ENCODE peak calls at places on chromosomes 6 and 20, in six cellular contexts. J, Z, T, C, Y and U are unnamed samples.

GRCh38 chr6:143516700-143517446 is 5.4 kb upstream of the FUCA2 start:
- DNase-seq in J (no peak), Z (no peak), T (no peak), C (no peak), Y (no peak), U (no peak)

GRCh38 chr6:52594216-52594615 is 17.4 kb upstream of the TRAM2 start:
- DNase-seq in J (no peak), Z (no peak), T (no peak), C (no peak), Y (no peak), U (no peak)

GRCh38 chr6:120994573-120994967 is 339.7 kb downstream of the TBC1D32 start:
- DNase-seq in J (peak; percentile 2), Z (no peak), T (no peak), C (no peak), Y (no peak), U (no peak)

GRCh38 chr20:8255945-8256632 is 124.0 kb downstream of the PLCB1 start:
- DNase-seq in J (peak; percentile 13), Z (no peak), T (no peak), C (no peak), Y (no peak), U (no peak)

GRCh38 chr6:160973311-160973710 is 18.3 kb upstream of the MAP3K4 start:
- DNase-seq in J (peak; percentile 32), Z (no peak), T (no peak), C (no peak), Y (no peak), U (no peak)

GRCh38 chr6:110320307-110320706 is 37.8 kb downstream of the METTL24 start:
- DNase-seq in J (no peak), Z (no peak), T (no peak), C (no peak), Y (no peak), U (no peak)

GRCh38 chr6:32950010-32950409 is 2.9 kb downstream of the HLA-DMA start:
- DNase-seq in J (no peak), Z (no peak), T (no peak), C (no peak), Y (no peak), U (no peak)

GRCh38 chr20:36991708-36992107 is 40.2 kb upstream of the SAMHD1 start:
- DNase-seq in J (no peak), Z (no peak), T (no peak), C (no peak), Y (no peak), U (no peak)

GRCh38 chr6:132974122-132974521 is 159.8 kb downstream of the RPS12 start:
- DNase-seq in J (no peak), Z (no peak), T (no peak), C (no peak), Y (no peak), U (no peak)

GRCh38 chr6:52312461-52312860 is 27.9 kb upstream of the MCM3 start:
- DNase-seq in J (no peak), Z (no peak), T (no peak), C (no peak), Y (no peak), U (no peak)

GRCh38 chr6:3162565-3163247 is 5.4 kb upstream of the TUBB2A start:
- DNase-seq in J (peak; percentile 71), Z (no peak), T (peak; percentile 83), C (peak; percentile 89), Y (peak; percentile 89), U (peak; percentile 77)
- TF ChIP-seq CTCF in J (peak; percentile 9), Z (no peak), T (peak; percentile 21), C (no peak), Y (no peak), U (no peak)

DNA sequence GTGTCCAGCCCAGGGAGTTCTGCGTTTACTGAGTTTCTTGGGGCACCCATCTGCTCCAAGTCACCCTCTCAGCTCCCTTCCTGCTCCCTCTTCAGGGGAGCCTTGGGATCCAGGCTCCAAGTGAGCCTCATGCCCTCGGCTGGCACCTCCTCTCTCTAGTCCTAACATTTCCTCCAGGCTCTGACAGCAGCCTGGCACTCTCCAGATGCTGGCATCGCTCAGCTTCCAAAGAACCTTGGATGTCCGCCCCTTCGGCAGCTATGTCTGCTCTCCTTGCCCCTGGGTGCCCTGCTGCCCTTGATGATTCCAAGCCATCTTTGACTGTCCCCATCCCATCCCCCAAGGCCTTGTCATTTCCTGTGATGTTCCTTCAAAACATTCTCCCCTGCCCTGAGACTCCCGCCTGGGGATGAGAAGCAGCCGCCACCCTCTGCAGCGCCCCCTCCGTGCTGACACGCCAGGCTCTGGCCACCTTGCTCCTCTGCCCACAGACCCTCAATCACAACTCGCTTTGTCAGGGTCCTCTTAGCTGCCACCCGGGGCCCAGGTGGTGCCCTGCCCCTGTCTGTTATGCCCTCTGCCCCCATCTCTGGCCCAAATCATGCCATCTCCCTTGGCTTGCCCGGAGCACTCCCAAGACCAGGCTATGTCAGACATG is 6.6 kb upstream of the GFRA4 start:
- DNase-seq in J (no peak), Z (no peak), T (no peak), C (no peak), Y (no peak), U (no peak)
- TF ChIP-seq CTCF in J (no peak), Z (no peak), T (no peak), C (peak; percentile 27), Y (no peak), U (no peak)

GRCh38 chr6:36320475-36320874 is 16.2 kb downstream of the BNIP5 start:
- DNase-seq in J (no peak), Z (no peak), T (no peak), C (no peak), Y (no peak), U (no peak)
- TF ChIP-seq CTCF in J (no peak), Z (no peak), T (no peak), C (no peak), Y (no peak), U (no peak)

GRCh38 chr6:82372656-82373055 is 9.0 kb downstream of the TPBG start:
- DNase-seq in J (peak; percentile 54), Z (no peak), T (no peak), C (no peak), Y (no peak), U (no peak)

GRCh38 chr6:82370788-82371187 is 7.2 kb downstream of the TPBG start:
- DNase-seq in J (no peak), Z (no peak), T (no peak), C (peak; percentile 32), Y (no peak), U (no peak)

GRCh38 chr6:82371799-82372508 is 8.3 kb downstream of the TPBG start:
- DNase-seq in J (peak; percentile 69), Z (no peak), T (no peak), C (no peak), Y (no peak), U (no peak)

GRCh38 chr6:82376636-82377035 is 13.0 kb downstream of the TPBG start:
- DNase-seq in J (no peak), Z (no peak), T (no peak), C (peak; percentile 13), Y (no peak), U (no peak)

DNA sequence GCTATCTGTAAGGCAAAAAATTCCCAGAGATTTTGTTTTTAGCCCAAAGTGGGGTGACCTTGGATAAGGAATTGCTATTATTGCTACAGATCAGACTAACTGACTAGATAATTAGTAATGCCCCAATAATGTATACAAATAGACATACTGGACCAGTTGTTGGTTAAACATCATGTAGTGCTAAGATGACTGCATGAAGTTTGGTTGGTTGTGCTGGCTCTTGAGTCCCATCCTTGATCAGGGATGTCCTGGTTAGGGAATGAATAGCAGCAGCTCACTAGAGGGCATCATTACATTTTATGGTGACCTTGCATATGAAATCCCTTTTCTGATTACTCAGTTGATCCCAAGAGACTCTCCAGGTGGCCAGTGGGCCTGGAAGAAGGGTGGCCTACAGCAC is 10.9 kb downstream of the TPBG start:
- DNase-seq in J (peak; percentile 36), Z (no peak), T (no peak), C (no peak), Y (no peak), U (no peak)
- TF ChIP-seq CTCF in J (no peak), Z (no peak), T (no peak), C (peak; percentile 36), Y (no peak), U (no peak)

GRCh38 chr20:327041-327945 is 1.9 kb downstream of the SOX12 start:
- DNase-seq in J (peak; percentile 78), Z (peak; percentile 54), T (peak; percentile 85), C (peak; percentile 98), Y (peak; percentile 95), U (no peak)

GRCh38 chr20:325889-326644 is 715 bp downstream of the SOX12 start:
- DNase-seq in J (peak; percentile 58), Z (no peak), T (peak; percentile 69), C (peak; percentile 66), Y (peak; percentile 72), U (no peak)

GRCh38 chr20:325043-325888 is at the start of gene SOX12:
- DNase-seq in J (peak; percentile 87), Z (peak; percentile 62), T (peak; percentile 97), C (peak; percentile 97), Y (peak; percentile 96), U (no peak)

GRCh38 chr20:326645-327031 is 1.3 kb downstream of the SOX12 start:
- DNase-seq in J (peak; percentile 14), Z (no peak), T (peak; percentile 18), C (no peak), Y (no peak), U (no peak)

GRCh38 chr20:324177-325042 is 942 bp upstream of the SOX12 start:
- DNase-seq in J (peak; percentile 79), Z (peak; percentile 43), T (peak; percentile 93), C (peak; percentile 96), Y (peak; percentile 90), U (peak; percentile 46)
- TF ChIP-seq CTCF in J (peak; percentile 43), Z (no peak), T (peak; percentile 35), C (peak; percentile 9), Y (peak; percentile 23), U (no peak)

GRCh38 chr6:10332121-10332520 is 82.8 kb downstream of the TFAP2A start:
- DNase-seq in J (no peak), Z (no peak), T (no peak), C (no peak), Y (no peak), U (no peak)
- TF ChIP-seq CTCF in J (no peak), Z (no peak), T (no peak), C (no peak), Y (no peak), U (no peak)

GRCh38 chr6:17042422-17043147 is 59.3 kb upstream of the STMND1 start:
- DNase-seq in J (peak; percentile 56), Z (no peak), T (peak; percentile 70), C (peak; percentile 85), Y (no peak), U (no peak)
- TF ChIP-seq CTCF in J (peak; percentile 40), Z (no peak), T (peak; percentile 26), C (peak; percentile 58), Y (no peak), U (peak; percentile 39)